ENCODE peak calls at places on chromosomes 6 and 20, in six cellular contexts. R is IMR-90, G is A549, P is K562, M is SK-N-SH, H is GM12878. K is an unnamed sample.
A peak's percentile ranks its signal among the peaks of the same experiment; 100 is the strongest.

GRCh38 chr20:53875452-53875851 is 194.9 kb downstream of the BCAS1 start:
- DNase-seq in R (no peak), G (no peak), P (peak; percentile 39), M (no peak), H (no peak), K (no peak)

GRCh38 chr6:108277831-108278230 is 17.0 kb upstream of the SNX3 start:
- DNase-seq in R (no peak), G (no peak), P (peak; percentile 32), M (no peak), H (no peak), K (no peak)

GRCh38 chr20:17941826-17942196 is 26.8 kb downstream of the SNX5 start:
- DNase-seq in R (no peak), G (no peak), P (no peak), M (no peak), H (no peak), K (no peak)

GRCh38 chr20:22410556-22411130 is 173.7 kb downstream of the FOXA2 start:
- DNase-seq in R (no peak), G (no peak), P (no peak), M (no peak), H (no peak), K (peak; percentile 46)

GRCh38 chr6:159180001-159180400 is 10.8 kb downstream of the FNDC1 start:
- DNase-seq in R (peak; percentile 14), G (no peak), P (no peak), M (no peak), H (no peak), K (no peak)

GRCh38 chr20:51647674-51648570 is 105.4 kb upstream of the NFATC2 start:
- DNase-seq in R (no peak), G (no peak), P (no peak), M (no peak), H (no peak), K (peak; percentile 39)

GRCh38 chr6:77457720-77458349 is 5.5 kb downstream of the HTR1B start:
- DNase-seq in R (peak; percentile 97), G (peak; percentile 31), P (peak; percentile 48), M (peak; percentile 68), H (no peak), K (peak; percentile 45)

GRCh38 chr6:106808758-106809157 is 165.8 kb downstream of the CD24 start:
- DNase-seq in R (no peak), G (no peak), P (no peak), M (no peak), H (no peak), K (no peak)

GRCh38 chr6:149212892-149213786 is 104.4 kb upstream of the TAB2 start:
- DNase-seq in R (no peak), G (no peak), P (no peak), M (no peak), H (no peak), K (no peak)

GRCh38 chr20:54067606-54068174 is 2.7 kb downstream of the BCAS1 start:
- DNase-seq in R (no peak), G (peak; percentile 95), P (peak; percentile 65), M (no peak), H (peak; percentile 75), K (peak; percentile 99)

GRCh38 chr6:129843573-129843972 is 17.5 kb downstream of the TMEM244 start:
- DNase-seq in R (no peak), G (no peak), P (no peak), M (no peak), H (no peak), K (no peak)

GRCh38 chr6:149033454-149034241 is 283.9 kb upstream of the TAB2 start:
- DNase-seq in R (no peak), G (no peak), P (no peak), M (no peak), H (peak; percentile 78), K (no peak)

GRCh38 chr6:89364586-89364985 is 12.1 kb upstream of the UBE2J1 start:
- DNase-seq in R (no peak), G (no peak), P (no peak), M (no peak), H (no peak), K (no peak)

GRCh38 chr6:89371849-89372505 is 19.5 kb upstream of the UBE2J1 start:
- DNase-seq in R (peak; percentile 26), G (peak; percentile 62), P (peak; percentile 78), M (peak; percentile 74), H (no peak), K (peak; percentile 47)

GRCh38 chr6:89372506-89372901 is 20.0 kb upstream of the UBE2J1 start:
- DNase-seq in R (no peak), G (no peak), P (no peak), M (no peak), H (no peak), K (no peak)

GRCh38 chr6:89368107-89368506 is 15.6 kb upstream of the UBE2J1 start:
- DNase-seq in R (peak; percentile 45), G (peak; percentile 35), P (peak; percentile 74), M (peak; percentile 70), H (no peak), K (peak; percentile 20)

GRCh38 chr6:89369009-89369408 is 16.5 kb upstream of the UBE2J1 start:
- DNase-seq in R (peak; percentile 46), G (no peak), P (no peak), M (no peak), H (no peak), K (peak; percentile 35)
- TF ChIP-seq SMC3 in R (peak; percentile 44), G (peak; percentile 29), P (no peak), M (no peak), H (no peak), K (peak; percentile 46)

DNA sequence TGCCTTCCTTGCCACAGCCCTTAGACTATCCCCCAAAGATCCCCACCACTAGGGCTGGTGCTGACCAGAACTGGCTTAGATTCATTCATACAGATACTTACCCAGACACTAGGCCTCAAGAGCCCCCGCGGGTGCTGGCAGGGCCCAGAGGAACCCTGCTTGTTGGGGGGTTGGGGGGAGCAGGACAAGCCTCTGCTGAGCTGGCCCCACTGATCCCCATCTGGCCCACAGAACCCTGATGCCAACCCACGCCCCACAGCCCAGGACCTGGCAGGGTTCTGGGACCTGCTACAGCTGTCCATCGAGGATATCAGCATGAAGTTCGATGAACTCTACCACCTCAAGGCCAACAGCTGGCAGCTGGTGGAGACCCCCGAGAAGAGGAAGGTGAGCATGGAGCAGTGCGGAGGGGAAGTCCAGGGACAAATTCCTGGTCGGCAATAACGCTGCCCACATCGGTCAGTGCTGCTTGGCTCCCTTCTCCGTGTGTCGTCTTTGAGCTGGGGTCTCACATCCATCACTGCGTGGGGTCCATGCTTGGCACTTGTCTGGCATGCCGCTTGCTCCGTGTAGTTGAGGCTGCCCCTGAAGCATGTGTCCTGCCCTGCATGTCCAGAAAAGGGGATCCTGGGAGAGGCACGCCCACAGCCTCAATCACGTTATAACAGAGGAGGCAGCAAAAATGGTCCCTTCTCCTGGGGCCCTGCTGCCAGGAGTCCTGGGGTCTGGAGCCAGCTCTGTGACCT is 15.5 kb upstream of the MYL9 start:
- DNase-seq in R (no peak), G (no peak), P (no peak), M (no peak), H (no peak), K (no peak)
- TF ChIP-seq SMC3 in R (no peak), G (no peak), P (no peak), M (no peak), H (no peak), K (no peak)

GRCh38 chr6:168388641-168389633 is 52.0 kb upstream of the SMOC2 start:
- DNase-seq in R (no peak), G (no peak), P (no peak), M (no peak), H (no peak), K (peak; percentile 40)
- TF ChIP-seq SMC3 in R (no peak), G (no peak), P (no peak), M (no peak), H (no peak), K (no peak)

DNA sequence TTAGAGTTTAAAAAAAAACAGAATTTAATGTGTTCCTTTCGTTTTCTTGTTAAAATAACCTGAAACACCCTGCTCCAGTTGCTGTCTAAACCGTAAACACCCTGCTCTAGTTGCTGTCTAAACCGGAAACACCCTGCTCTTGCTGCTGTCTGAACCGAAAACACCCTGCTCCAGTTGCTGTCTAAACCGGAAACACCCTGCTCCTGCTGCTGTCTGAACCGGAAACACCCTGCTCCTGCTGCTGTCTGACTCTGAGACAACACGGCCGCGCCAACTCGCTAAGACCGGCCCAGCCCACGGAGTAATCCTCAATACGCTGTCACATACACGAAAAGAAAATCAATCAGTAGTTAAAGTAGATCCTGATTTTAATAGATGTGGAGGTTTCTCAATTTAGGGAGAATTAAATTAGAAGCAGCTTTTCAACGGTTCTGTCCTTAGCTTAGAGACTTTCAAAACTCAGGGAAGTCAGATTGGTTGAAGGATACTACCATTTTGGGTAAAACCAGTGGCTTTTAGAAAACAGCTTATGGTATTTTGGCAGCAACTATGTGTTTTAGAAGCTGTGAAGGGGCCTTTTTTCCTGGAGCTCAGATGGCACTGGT is 98.3 kb downstream of the RAMACL start:
- DNase-seq in R (peak; percentile 39), G (no peak), P (peak; percentile 36), M (no peak), H (peak; percentile 80), K (no peak)
- TF ChIP-seq SMC3 in R (no peak), G (no peak), P (no peak), M (no peak), H (no peak), K (no peak)

GRCh38 chr6:26501482-26501986 is 1.4 kb downstream of the BTN1A1 start:
- DNase-seq in R (peak; percentile 25), G (no peak), P (no peak), M (peak; percentile 69), H (no peak), K (no peak)
- TF ChIP-seq SMC3 in R (no peak), G (no peak), P (no peak), M (no peak), H (no peak), K (no peak)

GRCh38 chr6:118589186-118589585 is 41.1 kb downstream of the PLN start:
- DNase-seq in R (peak; percentile 7), G (no peak), P (no peak), M (no peak), H (no peak), K (no peak)
- TF ChIP-seq SMC3 in R (no peak), G (no peak), P (no peak), M (no peak), H (no peak), K (no peak)